ENCODE peak calls at places on chromosomes 12 and 14, in five cellular contexts. One of them, this sample, is unnamed.

GRCh38 chr12:13234045-13234641 is 37.6 kb downstream of the EMP1 start:
- DNase-seq in testis: peak; percentile 66
- DNase-seq in astrocyte of the spinal cord: peak; percentile 69
- DNase-seq in psoas muscle: no peak
- DNase-seq in fibroblast of lung: peak; percentile 76
- DNase-seq in this sample: no peak

GRCh38 chr12:119679081-119679480 is 11.1 kb downstream of the PRKAB1 start:
- DNase-seq in testis: no peak
- DNase-seq in astrocyte of the spinal cord: peak; percentile 48
- DNase-seq in psoas muscle: no peak
- DNase-seq in fibroblast of lung: no peak
- DNase-seq in this sample: no peak

GRCh38 chr14:21023174-21023573 is 1.7 kb downstream of the NDRG2 start:
- DNase-seq in testis: no peak
- DNase-seq in astrocyte of the spinal cord: no peak
- DNase-seq in psoas muscle: no peak
- DNase-seq in fibroblast of lung: no peak
- DNase-seq in this sample: no peak

GRCh38 chr14:43803076-43803689 is 703.9 kb downstream of the FSCB start:
- DNase-seq in testis: no peak
- DNase-seq in astrocyte of the spinal cord: no peak
- DNase-seq in psoas muscle: no peak
- DNase-seq in fibroblast of lung: no peak
- DNase-seq in this sample: no peak

GRCh38 chr14:64671591-64671990 is 32.6 kb upstream of the PLEKHG3 start:
- DNase-seq in testis: no peak
- DNase-seq in astrocyte of the spinal cord: peak; percentile 74
- DNase-seq in psoas muscle: no peak
- DNase-seq in fibroblast of lung: peak; percentile 81
- DNase-seq in this sample: peak; percentile 27

GRCh38 chr12:52837341-52837741 is 3.2 kb upstream of the KRT79 start:
- DNase-seq in testis: no peak
- DNase-seq in astrocyte of the spinal cord: peak; percentile 79
- DNase-seq in psoas muscle: no peak
- DNase-seq in fibroblast of lung: peak; percentile 49
- DNase-seq in this sample: no peak

GRCh38 chr12:1908758-1909157 is 9.7 kb downstream of the CACNA2D4 start:
- DNase-seq in testis: peak; percentile 23
- DNase-seq in astrocyte of the spinal cord: no peak
- DNase-seq in psoas muscle: no peak
- DNase-seq in fibroblast of lung: no peak
- DNase-seq in this sample: no peak

GRCh38 chr12:56221233-56221756 is 427 bp downstream of the RNF41 start:
- DNase-seq in testis: peak; percentile 56
- DNase-seq in astrocyte of the spinal cord: peak; percentile 75
- DNase-seq in psoas muscle: peak; percentile 68
- DNase-seq in fibroblast of lung: peak; percentile 76
- DNase-seq in this sample: peak; percentile 66

GRCh38 chr12:53844989-53845836 is 93.4 kb upstream of the HOXC13 start:
- DNase-seq in testis: no peak
- DNase-seq in astrocyte of the spinal cord: no peak
- DNase-seq in psoas muscle: no peak
- DNase-seq in fibroblast of lung: no peak
- DNase-seq in this sample: no peak

GRCh38 chr14:87698496-87698895 is 294.5 kb downstream of the GALC start:
- DNase-seq in testis: no peak
- DNase-seq in astrocyte of the spinal cord: no peak
- DNase-seq in psoas muscle: no peak
- DNase-seq in fibroblast of lung: no peak
- DNase-seq in this sample: no peak

GRCh38 chr12:98922871-98923270 is 277.8 kb downstream of the APAF1 start:
- DNase-seq in testis: no peak
- DNase-seq in astrocyte of the spinal cord: no peak
- DNase-seq in psoas muscle: no peak
- DNase-seq in fibroblast of lung: no peak
- DNase-seq in this sample: no peak

GRCh38 chr14:24071144-24071697 is at the start of gene CPNE6:
- DNase-seq in testis: no peak
- DNase-seq in astrocyte of the spinal cord: no peak
- DNase-seq in psoas muscle: no peak
- DNase-seq in fibroblast of lung: no peak
- DNase-seq in this sample: no peak

GRCh38 chr12:104566244-104566993 is 109.7 kb downstream of the CHST11 start:
- DNase-seq in testis: no peak
- DNase-seq in astrocyte of the spinal cord: no peak
- DNase-seq in psoas muscle: no peak
- DNase-seq in fibroblast of lung: no peak
- DNase-seq in this sample: no peak

GRCh38 chr12:58588771-58589170 is 331.5 kb downstream of the LRIG3 start:
- DNase-seq in testis: no peak
- DNase-seq in astrocyte of the spinal cord: no peak
- DNase-seq in psoas muscle: no peak
- DNase-seq in fibroblast of lung: peak; percentile 50
- DNase-seq in this sample: no peak

GRCh38 chr12:6202331-6202730 is 2.1 kb downstream of the CD9 start:
- DNase-seq in testis: no peak
- DNase-seq in astrocyte of the spinal cord: no peak
- DNase-seq in psoas muscle: no peak
- DNase-seq in fibroblast of lung: no peak
- DNase-seq in this sample: no peak

GRCh38 chr12:58443273-58443980 is 476.9 kb downstream of the LRIG3 start:
- DNase-seq in testis: peak; percentile 17
- DNase-seq in astrocyte of the spinal cord: no peak
- DNase-seq in psoas muscle: no peak
- DNase-seq in fibroblast of lung: peak; percentile 40
- DNase-seq in this sample: no peak

GRCh38 chr14:51410846-51411245 is 170.8 kb downstream of the TMX1 start:
- DNase-seq in testis: no peak
- DNase-seq in astrocyte of the spinal cord: peak; percentile 66
- DNase-seq in psoas muscle: no peak
- DNase-seq in fibroblast of lung: no peak
- DNase-seq in this sample: no peak

GRCh38 chr12:121992059-121992879 is 29.4 kb upstream of the BCL7A start:
- DNase-seq in testis: no peak
- DNase-seq in astrocyte of the spinal cord: peak; percentile 97
- DNase-seq in psoas muscle: no peak
- DNase-seq in fibroblast of lung: peak; percentile 95
- DNase-seq in this sample: peak; percentile 70

GRCh38 chr12:46557539-46558373 is 185.2 kb upstream of the SLC38A2 start:
- DNase-seq in testis: no peak
- DNase-seq in astrocyte of the spinal cord: no peak
- DNase-seq in psoas muscle: no peak
- DNase-seq in fibroblast of lung: peak; percentile 49
- DNase-seq in this sample: no peak

GRCh38 chr14:91140672-91141071 is 26.8 kb downstream of the DGLUCY start:
- DNase-seq in testis: peak; percentile 51
- DNase-seq in astrocyte of the spinal cord: peak; percentile 22
- DNase-seq in psoas muscle: no peak
- DNase-seq in fibroblast of lung: peak; percentile 25
- DNase-seq in this sample: no peak

GRCh38 chr12:62250671-62251608 is 9.3 kb upstream of the USP15 start:
- DNase-seq in testis: no peak
- DNase-seq in astrocyte of the spinal cord: no peak
- DNase-seq in psoas muscle: no peak
- DNase-seq in fibroblast of lung: peak; percentile 43
- DNase-seq in this sample: no peak

GRCh38 chr12:12091977-12092663 is 21.4 kb downstream of the BCL2L14 start:
- DNase-seq in testis: no peak
- DNase-seq in astrocyte of the spinal cord: peak; percentile 54
- DNase-seq in psoas muscle: no peak
- DNase-seq in fibroblast of lung: peak; percentile 20
- DNase-seq in this sample: no peak

GRCh38 chr12:113092478-113093408 is 36.2 kb downstream of the DTX1 start:
- DNase-seq in testis: peak; percentile 56
- DNase-seq in astrocyte of the spinal cord: no peak
- DNase-seq in psoas muscle: peak; percentile 53
- DNase-seq in fibroblast of lung: no peak
- DNase-seq in this sample: no peak

GRCh38 chr14:51365241-51365940 is 125.3 kb downstream of the TMX1 start:
- DNase-seq in testis: no peak
- DNase-seq in astrocyte of the spinal cord: no peak
- DNase-seq in psoas muscle: no peak
- DNase-seq in fibroblast of lung: peak; percentile 47
- DNase-seq in this sample: no peak

GRCh38 chr14:103123634-103124500 is 606 bp downstream of the TNFAIP2 start:
- DNase-seq in testis: peak; percentile 62
- DNase-seq in astrocyte of the spinal cord: no peak
- DNase-seq in psoas muscle: peak; percentile 72
- DNase-seq in fibroblast of lung: no peak
- DNase-seq in this sample: no peak

GRCh38 chr12:7966558-7966957 is 30.6 kb upstream of the SLC2A3 start:
- DNase-seq in testis: no peak
- DNase-seq in astrocyte of the spinal cord: no peak
- DNase-seq in psoas muscle: no peak
- DNase-seq in fibroblast of lung: no peak
- DNase-seq in this sample: no peak

GRCh38 chr12:7959278-7960063 is 23.5 kb upstream of the SLC2A3 start:
- DNase-seq in testis: no peak
- DNase-seq in astrocyte of the spinal cord: peak; percentile 15
- DNase-seq in psoas muscle: no peak
- DNase-seq in fibroblast of lung: no peak
- DNase-seq in this sample: no peak

GRCh38 chr12:7961395-7962188 is 25.6 kb upstream of the SLC2A3 start:
- DNase-seq in testis: no peak
- DNase-seq in astrocyte of the spinal cord: peak; percentile 49
- DNase-seq in psoas muscle: no peak
- DNase-seq in fibroblast of lung: peak; percentile 74
- DNase-seq in this sample: no peak
- H3K4me3 ChIP-seq in testis: no peak overlapping the region
- H3K4me3 ChIP-seq in astrocyte of the spinal cord: peak overlapping the region; percentile 60
- H3K4me3 ChIP-seq in psoas muscle: peak overlapping the region; percentile 61
- H3K4me3 ChIP-seq in fibroblast of lung: peak overlapping the region; percentile 47
- H3K4me3 ChIP-seq in this sample: no peak overlapping the region

DNA sequence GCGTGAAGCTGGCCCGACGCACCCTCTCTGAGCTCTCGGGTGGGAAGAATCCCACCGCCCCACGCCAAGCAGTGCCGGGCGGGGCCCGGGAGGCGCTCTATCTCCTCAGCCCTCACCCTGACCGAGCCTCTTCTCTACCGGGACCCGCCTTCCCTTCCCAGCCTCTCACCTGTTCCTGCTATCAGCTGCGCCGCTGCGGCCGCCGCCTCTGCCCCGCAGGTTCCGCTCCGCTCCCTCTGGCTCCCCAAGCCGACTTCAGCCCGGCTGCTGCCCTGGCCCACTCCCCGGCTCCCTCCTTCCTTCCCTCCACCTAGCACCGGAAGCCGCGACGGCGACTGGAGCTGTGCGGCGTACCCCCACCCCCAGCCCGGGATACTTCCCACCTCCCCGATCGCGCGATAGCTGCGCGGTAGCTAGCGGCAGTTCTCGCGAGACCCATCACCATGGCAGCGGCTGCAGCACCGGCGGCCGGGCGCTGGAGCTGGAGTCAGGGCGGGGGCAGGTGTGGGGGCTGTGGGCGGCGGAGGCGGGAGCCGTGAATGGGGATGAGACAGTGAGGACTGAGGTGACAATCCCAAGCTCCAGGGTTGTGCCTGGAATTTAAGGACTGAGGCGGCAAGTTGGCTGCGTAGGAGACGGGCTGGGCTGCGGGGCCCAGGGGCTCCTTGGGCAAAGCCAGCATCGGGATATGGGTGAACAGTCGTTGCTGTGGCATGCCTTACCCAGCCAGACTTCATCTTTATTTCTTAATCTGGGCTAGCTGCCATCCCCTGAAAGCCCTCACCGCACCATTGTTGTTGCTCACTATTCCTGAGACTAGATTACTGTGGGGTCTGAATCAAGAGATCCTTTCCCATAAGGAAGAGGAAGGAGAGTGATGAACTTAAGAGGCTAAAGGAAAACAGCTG is at the start of gene ARF3:
- DNase-seq in testis: peak; percentile 97
- DNase-seq in astrocyte of the spinal cord: peak; percentile 94
- DNase-seq in psoas muscle: peak; percentile 94
- DNase-seq in fibroblast of lung: peak; percentile 90
- DNase-seq in this sample: peak; percentile 74
- TF ChIP-seq CTCF in testis: no peak
- TF ChIP-seq CTCF in astrocyte of the spinal cord: no peak
- TF ChIP-seq CTCF in psoas muscle: no peak
- TF ChIP-seq CTCF in fibroblast of lung: no peak
- TF ChIP-seq CTCF in this sample: no peak

GRCh38 chr12:75364918-75365317 is 26.0 kb upstream of the GLIPR1L2 start:
- DNase-seq in testis: no peak
- DNase-seq in astrocyte of the spinal cord: no peak
- DNase-seq in psoas muscle: no peak
- DNase-seq in fibroblast of lung: peak; percentile 70
- DNase-seq in this sample: no peak
- H3K4me3 ChIP-seq in testis: no peak overlapping the region
- H3K4me3 ChIP-seq in astrocyte of the spinal cord: no peak overlapping the region
- H3K4me3 ChIP-seq in psoas muscle: no peak overlapping the region
- H3K4me3 ChIP-seq in fibroblast of lung: no peak overlapping the region
- H3K4me3 ChIP-seq in this sample: no peak overlapping the region

GRCh38 chr14:95548328-95548929 is 13.6 kb downstream of the GLRX5 start:
- DNase-seq in testis: no peak
- DNase-seq in astrocyte of the spinal cord: no peak
- DNase-seq in psoas muscle: no peak
- DNase-seq in fibroblast of lung: no peak
- DNase-seq in this sample: no peak

GRCh38 chr14:95547272-95547625 is 12.4 kb downstream of the GLRX5 start:
- DNase-seq in testis: no peak
- DNase-seq in astrocyte of the spinal cord: no peak
- DNase-seq in psoas muscle: no peak
- DNase-seq in fibroblast of lung: no peak
- DNase-seq in this sample: no peak

GRCh38 chr14:95551435-95551834 is 16.6 kb downstream of the GLRX5 start:
- DNase-seq in testis: no peak
- DNase-seq in astrocyte of the spinal cord: no peak
- DNase-seq in psoas muscle: no peak
- DNase-seq in fibroblast of lung: no peak
- DNase-seq in this sample: no peak

GRCh38 chr14:95547626-95548327 is 12.9 kb downstream of the GLRX5 start:
- DNase-seq in testis: no peak
- DNase-seq in astrocyte of the spinal cord: peak; percentile 54
- DNase-seq in psoas muscle: no peak
- DNase-seq in fibroblast of lung: peak; percentile 41
- DNase-seq in this sample: peak; percentile 92

GRCh38 chr14:95549656-95550585 is 15.1 kb downstream of the GLRX5 start:
- DNase-seq in testis: no peak
- DNase-seq in astrocyte of the spinal cord: no peak
- DNase-seq in psoas muscle: no peak
- DNase-seq in fibroblast of lung: no peak
- DNase-seq in this sample: no peak
- TF ChIP-seq CTCF in testis: no peak
- TF ChIP-seq CTCF in astrocyte of the spinal cord: no peak
- TF ChIP-seq CTCF in psoas muscle: no peak
- TF ChIP-seq CTCF in fibroblast of lung: no peak
- TF ChIP-seq CTCF in this sample: no peak

This sample was measured in retinal pigment epithelial cell.